ENCODE peak calls at places on chromosomes 5 and 9, in five cellular contexts. E is cardiac muscle cell, V is mesenchymal stem cell, O is heart left ventricle, Y is fibroblast of mammary gland. L is an unnamed sample.

GRCh38 chr5:9715891-9716335 is 85.8 kb upstream of the TAS2R1 start:
- DNase-seq in E (no peak), V (peak), O (no peak), Y (no peak), L (no peak)

GRCh38 chr9:5493597-5494511 is 16.5 kb upstream of the PDCD1LG2 start:
- DNase-seq in E (no peak), V (peak), O (peak), Y (peak), L (no peak)

GRCh38 chr5:99955006-99955405 is 580.2 kb upstream of the FAM174A start:
- DNase-seq in E (no peak), V (no peak), O (no peak), Y (no peak), L (no peak)

GRCh38 chr9:133359420-133360175 is 3.2 kb downstream of the SURF2 start:
- DNase-seq in E (peak), V (no peak), O (no peak), Y (no peak), L (no peak)

GRCh38 chr5:94431696-94432095 is 186.7 kb downstream of the KIAA0825 start:
- DNase-seq in E (no peak), V (no peak), O (no peak), Y (peak), L (no peak)

GRCh38 chr5:90802695-90803317 is 244.2 kb downstream of the ADGRV1 start:
- DNase-seq in E (peak), V (peak), O (no peak), Y (peak), L (peak)

GRCh38 chr5:73496984-73497457 is 1.2 kb upstream of the BTF3 start:
- DNase-seq in E (peak), V (peak), O (no peak), Y (peak), L (peak)

GRCh38 chr5:177357459-177358332 is at the start of gene RGS14:
- DNase-seq in E (no peak), V (peak), O (no peak), Y (no peak), L (no peak)

GRCh38 chr9:74718709-74719108 is 169.0 kb downstream of the TRPM6 start:
- DNase-seq in E (no peak), V (no peak), O (no peak), Y (no peak), L (no peak)

DNA sequence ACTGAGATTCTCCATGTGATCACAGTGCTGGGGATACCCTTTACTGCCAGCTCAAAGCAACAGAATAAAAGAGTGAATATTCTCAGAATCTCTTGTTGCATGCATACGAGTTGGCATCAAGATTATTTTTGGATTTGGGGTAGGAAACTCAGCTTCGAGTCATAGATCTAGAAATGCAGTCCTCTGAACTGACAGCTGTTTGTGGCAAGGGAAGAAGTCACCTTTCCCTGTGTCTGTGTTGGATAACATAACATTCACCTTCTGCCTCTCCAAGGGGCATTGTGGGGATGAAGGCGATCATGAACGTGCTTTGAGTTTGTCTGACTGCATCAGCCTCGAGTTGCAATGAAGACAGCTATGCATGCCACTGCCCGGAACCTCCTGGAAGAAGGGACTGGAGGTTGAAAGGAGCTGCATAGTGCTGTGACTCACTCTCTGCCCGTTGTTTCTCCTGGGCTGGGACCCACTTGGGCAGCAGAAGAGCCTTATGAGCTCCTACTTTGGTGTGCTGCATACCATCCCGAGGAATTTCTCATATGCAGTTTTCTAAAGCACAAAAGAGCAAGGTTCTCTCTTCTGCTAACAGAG is 231.7 kb downstream of the ARHGAP26 start:
- DNase-seq in E (no peak), V (peak), O (no peak), Y (peak), L (no peak)
- H3K4me3 ChIP-seq in E (no peak), V (no peak), O (no peak), Y (no peak), L (no peak)

GRCh38 chr5:43315262-43315661 is 2.0 kb upstream of the HMGCS1 start:
- DNase-seq in E (no peak), V (peak), O (no peak), Y (peak), L (peak)

GRCh38 chr5:43314724-43315123 is 1.5 kb upstream of the HMGCS1 start:
- DNase-seq in E (no peak), V (peak), O (no peak), Y (no peak), L (no peak)

GRCh38 chr5:43312699-43313034 is 545 bp downstream of the HMGCS1 start:
- DNase-seq in E (no peak), V (no peak), O (no peak), Y (no peak), L (no peak)

GRCh38 chr5:43313035-43313853 is at the start of gene HMGCS1:
- DNase-seq in E (peak), V (peak), O (peak), Y (peak), L (peak)

GRCh38 chr5:43313854-43314457 is 744 bp upstream of the HMGCS1 start:
- DNase-seq in E (peak), V (no peak), O (no peak), Y (peak), L (no peak)
- H3K4me3 ChIP-seq in E (peak), V (peak), O (peak), Y (peak), L (peak)

DNA sequence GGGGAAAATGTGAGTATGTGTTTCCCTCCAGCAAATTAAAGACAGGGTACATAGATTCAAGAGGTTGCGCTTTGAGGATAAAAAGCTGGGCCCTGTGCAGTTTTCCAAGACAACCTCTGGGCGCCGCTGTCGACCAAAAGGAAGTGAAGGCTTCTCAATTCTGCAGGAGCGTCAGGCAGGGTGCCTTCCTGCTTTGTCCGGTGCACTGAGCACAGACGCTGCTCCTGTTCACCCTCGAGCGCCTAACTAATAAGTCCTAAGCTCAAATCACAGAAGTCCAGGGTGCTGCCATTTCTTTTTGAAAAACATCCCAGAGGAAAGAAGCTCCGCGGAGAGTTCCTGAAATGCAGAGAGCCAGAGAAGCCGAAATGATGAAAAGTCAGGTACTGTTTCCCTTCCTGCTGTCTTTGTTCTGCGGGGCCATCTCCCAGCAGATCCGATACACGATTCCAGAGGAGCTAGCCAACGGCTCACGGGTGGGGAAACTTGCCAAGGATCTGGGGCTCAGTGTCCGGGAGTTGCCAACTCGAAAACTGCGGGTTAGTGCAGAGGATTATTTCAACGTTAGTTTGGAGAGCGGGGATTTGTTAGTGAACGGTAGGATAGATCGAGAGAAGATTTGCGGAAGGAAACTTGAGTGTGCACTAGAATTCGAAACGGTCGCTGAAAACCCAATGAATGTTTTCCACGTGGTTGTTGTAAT is at the start of gene PCDHGB1:
- DNase-seq in E (peak), V (peak), O (peak), Y (peak), L (no peak)
- H3K4me3 ChIP-seq in E (no peak), V (peak), O (peak), Y (peak), L (no peak)

DNA sequence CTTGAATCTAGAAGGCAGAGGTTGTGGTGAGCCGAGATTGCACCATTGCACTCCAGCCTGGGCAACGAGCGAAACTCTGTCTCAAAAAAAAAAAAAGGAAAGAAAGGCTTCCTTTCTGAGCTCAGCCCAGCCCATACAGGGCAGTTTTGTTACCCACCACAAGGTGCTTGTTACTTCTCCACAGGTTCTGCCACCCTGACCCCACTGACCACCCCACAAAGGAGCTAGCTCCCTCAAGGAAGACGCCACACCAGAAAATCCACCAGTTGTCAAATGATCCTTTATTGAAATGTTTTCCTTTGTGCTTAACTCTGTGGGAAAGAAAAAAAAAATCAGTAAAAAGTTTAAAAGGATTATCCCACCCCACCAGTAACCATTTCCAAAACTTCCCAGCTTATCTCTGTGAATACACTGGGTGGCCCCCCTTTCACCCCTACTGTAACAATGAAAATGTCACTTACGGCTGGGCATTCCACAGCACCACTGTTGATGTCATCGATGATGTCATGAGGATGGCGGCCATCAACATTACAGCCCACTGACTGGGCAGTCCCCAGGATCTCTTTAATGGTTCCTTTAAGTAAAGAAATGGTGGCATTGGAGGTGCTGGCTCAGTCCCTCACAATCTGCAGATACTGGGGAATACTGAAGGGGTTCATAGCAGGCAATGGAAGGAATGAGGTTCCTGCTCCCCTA is 3.6 kb downstream of the RPL12 start:
- DNase-seq in E (no peak), V (no peak), O (no peak), Y (no peak), L (no peak)
- H3K4me3 ChIP-seq in E (no peak), V (no peak), O (no peak), Y (no peak), L (no peak)

L was measured in HCT116.